ENCODE peak calls at places on chromosomes 2 and 18, in five cellular contexts. One of them, this sample, is unnamed.

GRCh38 chr2:11329759-11330158 is 14.7 kb downstream of the ROCK2 start:
- DNase-seq in thoracic aorta: no peak
- DNase-seq in breast epithelium: no peak
- DNase-seq in mesendoderm: no peak
- DNase-seq in A549: no peak
- DNase-seq in this sample: no peak

GRCh38 chr2:128233790-128234395 is 84.8 kb downstream of the HS6ST1 start:
- DNase-seq in thoracic aorta: no peak
- DNase-seq in breast epithelium: no peak
- DNase-seq in mesendoderm: peak; percentile 33
- DNase-seq in A549: no peak
- DNase-seq in this sample: no peak

GRCh38 chr2:675982-676646 is 1.1 kb downstream of the TMEM18 start:
- DNase-seq in thoracic aorta: no peak
- DNase-seq in breast epithelium: peak; percentile 63
- DNase-seq in mesendoderm: peak; percentile 96
- DNase-seq in A549: peak; percentile 85
- DNase-seq in this sample: no peak

GRCh38 chr2:147182260-147182659 is 662.6 kb upstream of the ACVR2A start:
- DNase-seq in thoracic aorta: no peak
- DNase-seq in breast epithelium: no peak
- DNase-seq in mesendoderm: no peak
- DNase-seq in A549: no peak
- DNase-seq in this sample: peak; percentile 56

GRCh38 chr2:223619486-223620129 is 17.4 kb upstream of the SCG2 start:
- DNase-seq in thoracic aorta: no peak
- DNase-seq in breast epithelium: no peak
- DNase-seq in mesendoderm: peak; percentile 28
- DNase-seq in A549: no peak
- DNase-seq in this sample: no peak

GRCh38 chr18:615773-616172 is 19.0 kb downstream of the CLUL1 start:
- DNase-seq in thoracic aorta: no peak
- DNase-seq in breast epithelium: no peak
- DNase-seq in mesendoderm: no peak
- DNase-seq in A549: no peak
- DNase-seq in this sample: no peak

GRCh38 chr18:70221156-70221910 is 15.8 kb upstream of the RTTN start:
- DNase-seq in thoracic aorta: no peak
- DNase-seq in breast epithelium: no peak
- DNase-seq in mesendoderm: peak; percentile 92
- DNase-seq in A549: no peak
- DNase-seq in this sample: no peak

GRCh38 chr2:71336802-71337201 is 5.2 kb downstream of the ZNF638 start:
- DNase-seq in thoracic aorta: no peak
- DNase-seq in breast epithelium: no peak
- DNase-seq in mesendoderm: no peak
- DNase-seq in A549: no peak
- DNase-seq in this sample: no peak

GRCh38 chr2:127511917-127512316 is 14.4 kb downstream of the IWS1 start:
- DNase-seq in thoracic aorta: no peak
- DNase-seq in breast epithelium: no peak
- DNase-seq in mesendoderm: peak; percentile 53
- DNase-seq in A549: no peak
- DNase-seq in this sample: no peak

DNA sequence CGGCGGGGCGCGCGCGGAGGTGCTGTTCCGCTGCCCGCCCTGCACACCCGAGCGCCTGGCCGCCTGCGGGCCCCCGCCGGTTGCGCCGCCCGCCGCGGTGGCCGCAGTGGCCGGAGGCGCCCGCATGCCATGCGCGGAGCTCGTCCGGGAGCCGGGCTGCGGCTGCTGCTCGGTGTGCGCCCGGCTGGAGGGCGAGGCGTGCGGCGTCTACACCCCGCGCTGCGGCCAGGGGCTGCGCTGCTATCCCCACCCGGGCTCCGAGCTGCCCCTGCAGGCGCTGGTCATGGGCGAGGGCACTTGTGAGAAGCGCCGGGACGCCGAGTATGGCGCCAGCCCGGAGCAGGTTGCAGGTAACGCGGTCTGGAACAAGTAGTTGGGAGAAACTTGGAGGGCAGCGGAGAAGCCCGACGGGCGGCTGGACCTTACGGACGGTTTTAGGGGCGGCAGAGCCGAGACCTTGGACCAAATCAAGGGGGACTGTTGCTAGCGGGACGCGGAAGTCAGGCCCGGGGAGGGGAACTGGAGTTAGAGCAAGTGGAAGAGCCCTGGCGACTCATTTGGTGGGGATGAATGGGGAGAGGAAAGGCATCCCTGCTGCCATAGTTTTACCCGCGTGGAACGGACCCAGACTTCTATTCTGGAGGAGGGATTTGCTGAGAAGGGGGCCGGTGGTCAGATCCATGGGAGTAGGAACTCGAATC is 546 bp downstream of the IGFBP2 start:
- DNase-seq in thoracic aorta: no peak
- DNase-seq in breast epithelium: no peak
- DNase-seq in mesendoderm: peak; percentile 61
- DNase-seq in A549: peak; percentile 48
- DNase-seq in this sample: no peak
- H3K4me1 ChIP-seq in thoracic aorta: peaks cover 35% of the 10 kb centered on the region
- H3K4me1 ChIP-seq in breast epithelium: no peaks in the 10 kb centered on the region
- H3K4me1 ChIP-seq in mesendoderm: peaks cover 12% of the 10 kb centered on the region
- H3K4me1 ChIP-seq in A549: peaks cover 44% of the 10 kb centered on the region
- H3K4me1 ChIP-seq in this sample: peaks cover 11% of the 10 kb centered on the region

DNA sequence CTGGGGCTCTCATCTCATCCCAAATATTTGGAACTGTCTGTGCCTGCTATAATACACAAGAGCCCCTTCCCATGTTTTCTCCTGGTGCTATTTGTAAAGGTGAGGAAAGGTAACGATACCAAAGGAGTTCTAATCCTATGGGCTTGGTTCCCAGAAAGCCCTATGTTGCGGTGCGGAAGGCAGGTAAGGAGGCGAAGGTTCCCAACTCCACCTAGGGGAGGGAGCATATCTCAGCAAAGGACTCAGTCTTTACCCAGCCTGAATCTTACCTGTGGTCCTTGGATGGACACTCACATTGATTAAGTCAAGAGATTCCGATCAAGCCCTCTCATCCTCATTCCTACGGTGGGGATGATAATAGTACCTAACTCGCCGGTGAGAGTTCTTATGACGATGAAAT is 140.1 kb downstream of the BCL2 start:
- DNase-seq in thoracic aorta: no peak
- DNase-seq in breast epithelium: no peak
- DNase-seq in mesendoderm: no peak
- DNase-seq in A549: no peak
- DNase-seq in this sample: no peak
- H3K4me1 ChIP-seq in thoracic aorta: peaks cover 68% of the 10 kb centered on the region
- H3K4me1 ChIP-seq in breast epithelium: peaks cover 20% of the 10 kb centered on the region
- H3K4me1 ChIP-seq in mesendoderm: no peaks in the 10 kb centered on the region
- H3K4me1 ChIP-seq in A549: no peaks in the 10 kb centered on the region
- H3K4me1 ChIP-seq in this sample: peaks cover 7% of the 10 kb centered on the region

GRCh38 chr18:58100154-58100553 is 56.1 kb downstream of the NEDD4L start:
- DNase-seq in thoracic aorta: no peak
- DNase-seq in breast epithelium: no peak
- DNase-seq in mesendoderm: no peak
- DNase-seq in A549: no peak
- DNase-seq in this sample: no peak

GRCh38 chr18:58096658-58097057 is 52.6 kb downstream of the NEDD4L start:
- DNase-seq in thoracic aorta: no peak
- DNase-seq in breast epithelium: no peak
- DNase-seq in mesendoderm: no peak
- DNase-seq in A549: no peak
- DNase-seq in this sample: no peak

GRCh38 chr18:58097127-58097906 is 53.3 kb downstream of the NEDD4L start:
- DNase-seq in thoracic aorta: no peak
- DNase-seq in breast epithelium: no peak
- DNase-seq in mesendoderm: peak; percentile 74
- DNase-seq in A549: no peak
- DNase-seq in this sample: no peak

GRCh38 chr18:58097907-58098166 is 53.8 kb downstream of the NEDD4L start:
- DNase-seq in thoracic aorta: no peak
- DNase-seq in breast epithelium: no peak
- DNase-seq in mesendoderm: no peak
- DNase-seq in A549: no peak
- DNase-seq in this sample: no peak

DNA sequence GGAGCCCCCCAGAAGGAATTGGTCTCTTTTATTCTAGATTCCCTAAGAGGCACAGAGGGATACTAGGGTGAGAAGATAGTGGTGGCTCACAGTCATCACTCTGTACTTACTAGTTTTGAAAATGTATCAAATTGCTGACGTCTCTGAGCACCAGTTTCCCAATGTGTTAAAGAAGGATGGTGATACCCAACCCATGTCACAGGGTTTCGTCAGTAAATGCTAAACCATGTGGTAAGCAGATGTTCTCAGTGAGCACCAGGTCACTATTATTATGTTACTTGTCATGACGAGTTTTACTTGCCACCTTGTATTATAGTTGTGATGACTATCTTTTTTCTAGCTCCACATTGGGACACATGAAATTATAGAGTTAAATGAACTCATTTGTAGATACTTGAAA is 54.7 kb downstream of the NEDD4L start:
- DNase-seq in thoracic aorta: no peak
- DNase-seq in breast epithelium: no peak
- DNase-seq in mesendoderm: no peak
- DNase-seq in A549: no peak
- DNase-seq in this sample: no peak
- H3K4me1 ChIP-seq in thoracic aorta: peaks cover 11% of the 10 kb centered on the region
- H3K4me1 ChIP-seq in breast epithelium: no peaks in the 10 kb centered on the region
- H3K4me1 ChIP-seq in mesendoderm: peaks cover 9% of the 10 kb centered on the region
- H3K4me1 ChIP-seq in A549: peaks cover 13% of the 10 kb centered on the region
- H3K4me1 ChIP-seq in this sample: no peaks in the 10 kb centered on the region

DNA sequence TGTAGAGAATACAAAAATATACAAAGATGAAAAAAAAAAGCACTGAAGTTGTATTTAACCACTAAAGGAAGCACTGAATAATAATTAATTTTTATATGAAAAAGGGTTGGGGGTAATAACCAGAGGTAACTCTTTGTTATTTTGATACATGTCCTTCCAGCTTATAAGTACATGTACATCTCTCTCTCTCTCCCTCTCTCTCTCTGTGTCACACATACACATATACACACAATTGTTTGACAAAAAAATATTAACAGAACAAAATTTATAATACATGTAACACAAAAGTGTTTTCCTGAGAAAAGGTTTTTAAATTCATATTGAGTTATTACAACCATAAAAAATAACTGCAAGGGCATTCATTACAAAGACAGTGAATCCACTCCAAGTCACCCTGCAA is 4.6 kb downstream of the WIPF1 start:
- DNase-seq in thoracic aorta: no peak
- DNase-seq in breast epithelium: no peak
- DNase-seq in mesendoderm: no peak
- DNase-seq in A549: no peak
- DNase-seq in this sample: no peak
- H3K4me1 ChIP-seq in thoracic aorta: peaks cover 89% of the 10 kb centered on the region
- H3K4me1 ChIP-seq in breast epithelium: no peaks in the 10 kb centered on the region
- H3K4me1 ChIP-seq in mesendoderm: no peaks in the 10 kb centered on the region
- H3K4me1 ChIP-seq in A549: peaks cover 22% of the 10 kb centered on the region
- H3K4me1 ChIP-seq in this sample: peaks cover 44% of the 10 kb centered on the region

This sample was measured in naive thymus-derived CD4-positive, alpha-beta T cell.